ENCODE peak calls at places on chromosome 11, in six cellular contexts. F is midbrain, M is brain microvascular endothelial cell, Y is coronary artery, Z is epithelial cell of proximal tubule, A is RPMI8226. I is an unnamed sample.

GRCh38 chr11:33742249-33742851 is 6.1 kb upstream of the CD59 start:
- DNase-seq in F (peak), M (no peak), Y (no peak), Z (no peak), A (peak), I (no peak)

GRCh38 chr11:27020736-27021135 is 19.9 kb upstream of the BBOX1 start:
- DNase-seq in F (no peak), M (no peak), Y (no peak), Z (no peak), A (no peak), I (no peak)

GRCh38 chr11:131744847-131745246 is 374.4 kb downstream of the NTM start:
- DNase-seq in F (no peak), M (peak), Y (no peak), Z (no peak), A (no peak), I (no peak)

GRCh38 chr11:34840736-34841386 is 75.3 kb downstream of the APIP start:
- DNase-seq in F (no peak), M (no peak), Y (no peak), Z (peak), A (peak), I (no peak)

GRCh38 chr11:22256876-22257275 is 64.0 kb downstream of the ANO5 start:
- DNase-seq in F (no peak), M (no peak), Y (no peak), Z (no peak), A (no peak), I (no peak)

GRCh38 chr11:130719516-130719915 is 196.8 kb downstream of the SNX19 start:
- DNase-seq in F (no peak), M (peak), Y (no peak), Z (no peak), A (no peak), I (no peak)

GRCh38 chr11:82730286-82730685 is 3.4 kb downstream of the FAM181B start:
- DNase-seq in F (no peak), M (no peak), Y (no peak), Z (no peak), A (no peak), I (no peak)

GRCh38 chr11:111729441-111729840 is 36.7 kb downstream of the PPP2R1B start:
- DNase-seq in F (peak), M (peak), Y (no peak), Z (no peak), A (no peak), I (no peak)

GRCh38 chr11:66956689-66957290 is 1.4 kb downstream of the PC start:
- DNase-seq in F (no peak), M (peak), Y (no peak), Z (peak), A (peak), I (no peak)

GRCh38 chr11:23212829-23213228 is 352.6 kb upstream of the CCDC179 start:
- DNase-seq in F (no peak), M (no peak), Y (no peak), Z (no peak), A (no peak), I (no peak)

GRCh38 chr11:37322333-37323194 is 724.5 kb upstream of the RAG2 start:
- DNase-seq in F (no peak), M (no peak), Y (no peak), Z (no peak), A (no peak), I (no peak)

GRCh38 chr11:2300936-2301630 is 635 bp downstream of the C11orf21 start:
- DNase-seq in F (no peak), M (no peak), Y (peak), Z (no peak), A (no peak), I (no peak)

GRCh38 chr11:26719289-26719688 is 2.6 kb downstream of the SLC5A12 start:
- DNase-seq in F (no peak), M (no peak), Y (no peak), Z (no peak), A (no peak), I (no peak)

GRCh38 chr11:13140028-13140870 is 131.1 kb downstream of the RASSF10 start:
- DNase-seq in F (no peak), M (peak), Y (no peak), Z (peak), A (no peak), I (no peak)

GRCh38 chr11:36868380-36868779 is 270.3 kb upstream of the RAG2 start:
- DNase-seq in F (no peak), M (no peak), Y (no peak), Z (no peak), A (no peak), I (no peak)

GRCh38 chr11:134675983-134676382 is 263.9 kb upstream of the B3GAT1 start:
- DNase-seq in F (no peak), M (no peak), Y (no peak), Z (no peak), A (no peak), I (no peak)

GRCh38 chr11:63686912-63687311 is 5.6 kb downstream of the RTN3 start:
- DNase-seq in F (no peak), M (no peak), Y (no peak), Z (no peak), A (no peak), I (no peak)

GRCh38 chr11:65636810-65637557 is 917 bp upstream of the SIPA1 start:
- DNase-seq in F (no peak), M (no peak), Y (no peak), Z (no peak), A (no peak), I (no peak)